ENCODE peak calls at places on chromosomes 13 and 19, in eight cellular contexts. I is GM12865, C is endodermal cell, H is AG04450, Z is ascending aorta, L is heart left ventricle, P is psoas muscle, T is AG09319. F is an unnamed sample.

GRCh38 chr13:46606915-46607413 is 54.0 kb downstream of the LRCH1 start:
- DNase-seq in I (no peak), T (no peak), H (no peak), L (no peak), C (no peak), P (no peak), Z (no peak), F (no peak)

GRCh38 chr13:50721664-50721976 is 121.9 kb downstream of the DLEU7 start:
- DNase-seq in P (no peak), L (no peak), H (no peak), I (no peak), Z (no peak), T (no peak), C (no peak), F (no peak)

GRCh38 chr13:74904547-74904946 is 577.4 kb downstream of the TBC1D4 start:
- DNase-seq in Z (no peak), T (no peak), I (no peak), C (no peak), L (no peak), H (no peak), P (no peak), F (no peak)

GRCh38 chr13:104318121-104318520 is 1251.9 kb upstream of the SLC10A2 start:
- DNase-seq in I (no peak), Z (no peak), L (no peak), T (no peak), H (no peak), P (no peak), C (no peak), F (no peak)

GRCh38 chr19:55101261-55101660 is 16.2 kb downstream of the PPP1R12C start:
- DNase-seq in T (no peak), L (no peak), P (no peak), H (no peak), I (no peak), C (no peak), Z (no peak), F (no peak)

GRCh38 chr13:39284801-39285388 is 246.6 kb downstream of the NHLRC3 start:
- DNase-seq in P (no peak), Z (no peak), C (peak), T (no peak), H (no peak), L (peak), I (no peak), F (no peak)

GRCh38 chr19:42273407-42274064 is 4.5 kb downstream of the CIC start:
- DNase-seq in Z (peak), I (no peak), T (no peak), L (no peak), C (no peak), P (no peak), H (no peak), F (no peak)

GRCh38 chr13:93715866-93716265 is 489.3 kb downstream of the GPC6 start:
- DNase-seq in C (no peak), L (no peak), T (no peak), I (no peak), Z (no peak), P (no peak), H (no peak), F (no peak)

GRCh38 chr19:50003810-50004419 is 21.3 kb downstream of the VRK3 start:
- DNase-seq in T (peak), P (peak), L (no peak), H (peak), C (no peak), I (peak), Z (peak), F (no peak)

GRCh38 chr13:101140936-101141335 is 275.4 kb downstream of the NALCN start:
- DNase-seq in T (no peak), L (no peak), C (no peak), H (no peak), P (no peak), I (no peak), Z (no peak), F (no peak)

GRCh38 chr13:110391273-110391672 is 84.2 kb downstream of the COL4A2 start:
- DNase-seq in H (no peak), T (no peak), I (no peak), Z (no peak), P (no peak), L (no peak), C (no peak), F (no peak)

GRCh38 chr13:73732350-73732749 is 401.9 kb downstream of the KLF12 start:
- DNase-seq in L (no peak), T (no peak), C (no peak), P (no peak), H (no peak), Z (no peak), I (no peak), F (no peak)

GRCh38 chr13:113425931-113426590 is 27.2 kb downstream of the ADPRHL1 start:
- DNase-seq in L (peak), H (no peak), T (no peak), C (no peak), I (no peak), Z (no peak), P (no peak), F (no peak)

GRCh38 chr19:10107254-10107653 is 1.1 kb downstream of the PPAN start:
- DNase-seq in P (no peak), L (no peak), I (no peak), H (no peak), Z (no peak), C (no peak), T (no peak), F (no peak)

GRCh38 chr19:47444388-47444821 is 25.1 kb upstream of the MEIS3 start:
- DNase-seq in T (no peak), P (no peak), L (no peak), Z (no peak), C (peak), I (no peak), H (no peak), F (no peak)

GRCh38 chr13:48492123-48493075 is 40.5 kb downstream of the RCBTB2 start:
- DNase-seq in H (no peak), L (peak), Z (peak), T (peak), C (no peak), I (peak), P (peak), F (no peak)

GRCh38 chr19:45952691-45953505 is 20.8 kb downstream of the NOVA2 start:
- DNase-seq in L (peak), I (peak), H (peak), P (peak), Z (no peak), C (peak), T (peak), F (no peak)

GRCh38 chr13:32314968-32315254 is 252 bp downstream of the ZAR1L start:
- DNase-seq in L (peak), P (no peak), I (peak), C (no peak), Z (peak), H (no peak), T (no peak), F (no peak)

GRCh38 chr13:19634129-19634740 is 776 bp downstream of the MPHOSPH8 start:
- DNase-seq in I (no peak), L (peak), Z (no peak), T (no peak), P (no peak), H (no peak), C (peak), F (no peak)

GRCh38 chr19:29711584-29712132 is 3.4 kb downstream of the C19orf12 start:
- DNase-seq in L (no peak), I (no peak), C (no peak), P (no peak), H (no peak), T (no peak), Z (no peak), F (no peak)

GRCh38 chr19:38290631-38291147 is 13.4 kb upstream of the C19orf33 start:
- DNase-seq in I (no peak), L (no peak), T (peak), C (no peak), H (peak), Z (no peak), P (no peak), F (no peak)

GRCh38 chr13:101552797-101553196 is 100.3 kb downstream of the ITGBL1 start:
- DNase-seq in C (no peak), T (no peak), P (no peak), L (no peak), H (no peak), Z (no peak), I (no peak), F (no peak)

GRCh38 chr13:25170554-25171107 is 1.5 kb downstream of the AMER2 start:
- DNase-seq in C (peak), H (no peak), I (no peak), P (no peak), T (no peak), Z (no peak), L (no peak), F (peak)

GRCh38 chr13:46810440-46810839 is 13.5 kb upstream of the ESD start:
- DNase-seq in P (no peak), L (no peak), I (no peak), C (no peak), H (no peak), Z (no peak), T (no peak), F (no peak)

GRCh38 chr19:23285948-23286347 is 35.8 kb upstream of the ZNF724 start:
- DNase-seq in L (no peak), C (no peak), Z (no peak), I (no peak), T (no peak), P (no peak), H (no peak), F (no peak)

GRCh38 chr19:6070179-6071102 is 39.9 kb downstream of the RFX2 start:
- DNase-seq in L (no peak), P (no peak), C (no peak), Z (peak), I (peak), H (no peak), T (no peak), F (no peak)

GRCh38 chr13:80339841-80340642 is 884 bp downstream of the SPRY2 start:
- DNase-seq in T (no peak), L (peak), C (peak), Z (peak), H (no peak), P (peak), I (peak), F (no peak)

GRCh38 chr13:80340643-80341097 is 256 bp downstream of the SPRY2 start:
- DNase-seq in H (no peak), Z (no peak), L (no peak), I (peak), C (no peak), T (no peak), P (no peak), F (no peak)

GRCh38 chr13:80339578-80339840 is 1.4 kb downstream of the SPRY2 start:
- DNase-seq in L (no peak), P (no peak), C (no peak), H (no peak), I (no peak), Z (no peak), T (no peak), F (no peak)

GRCh38 chr13:80337706-80338105 is 3.2 kb downstream of the SPRY2 start:
- DNase-seq in C (no peak), P (no peak), I (no peak), H (no peak), L (no peak), Z (no peak), T (no peak), F (no peak)

GRCh38 chr13:80338781-80339577 is 1.9 kb downstream of the SPRY2 start:
- DNase-seq in C (peak), L (peak), Z (peak), T (peak), P (peak), H (peak), I (peak), F (peak)
- TF ChIP-seq CTCF in C (no peak), L (peak), Z (no peak), T (peak), P (peak), H (peak), I (no peak), F (peak)

GRCh38 chr19:40322951-40323615 is 25.1 kb downstream of the C19orf47 start:
- DNase-seq in I (no peak), Z (no peak), H (no peak), L (no peak), T (no peak), P (no peak), C (no peak), F (no peak)
- TF ChIP-seq CTCF in I (no peak), Z (no peak), H (no peak), L (no peak), T (no peak), P (no peak), C (no peak), F (peak)

GRCh38 chr13:44243198-44243852 is 130.3 kb upstream of the SERP2 start:
- DNase-seq in T (no peak), L (no peak), P (peak), Z (no peak), H (no peak), C (peak), I (peak), F (no peak)
- TF ChIP-seq CTCF in T (peak), L (peak), P (peak), Z (no peak), H (peak), C (peak), I (peak), F (peak)

GRCh38 chr13:29847501-29847983 is 2.9 kb downstream of the UBL3 start:
- DNase-seq in Z (no peak), T (no peak), C (no peak), H (no peak), I (no peak), P (no peak), L (no peak), F (no peak)

GRCh38 chr13:29846475-29847256 is 3.8 kb downstream of the UBL3 start:
- DNase-seq in T (no peak), H (no peak), Z (no peak), I (no peak), C (no peak), L (no peak), P (no peak), F (no peak)

GRCh38 chr13:29844441-29844840 is 6.0 kb downstream of the UBL3 start:
- DNase-seq in I (no peak), T (no peak), P (no peak), H (no peak), C (no peak), Z (no peak), L (no peak), F (no peak)

GRCh38 chr13:29849071-29849541 is 1.3 kb downstream of the UBL3 start:
- DNase-seq in C (peak), I (peak), L (peak), Z (peak), T (no peak), H (no peak), P (no peak), F (no peak)

DNA sequence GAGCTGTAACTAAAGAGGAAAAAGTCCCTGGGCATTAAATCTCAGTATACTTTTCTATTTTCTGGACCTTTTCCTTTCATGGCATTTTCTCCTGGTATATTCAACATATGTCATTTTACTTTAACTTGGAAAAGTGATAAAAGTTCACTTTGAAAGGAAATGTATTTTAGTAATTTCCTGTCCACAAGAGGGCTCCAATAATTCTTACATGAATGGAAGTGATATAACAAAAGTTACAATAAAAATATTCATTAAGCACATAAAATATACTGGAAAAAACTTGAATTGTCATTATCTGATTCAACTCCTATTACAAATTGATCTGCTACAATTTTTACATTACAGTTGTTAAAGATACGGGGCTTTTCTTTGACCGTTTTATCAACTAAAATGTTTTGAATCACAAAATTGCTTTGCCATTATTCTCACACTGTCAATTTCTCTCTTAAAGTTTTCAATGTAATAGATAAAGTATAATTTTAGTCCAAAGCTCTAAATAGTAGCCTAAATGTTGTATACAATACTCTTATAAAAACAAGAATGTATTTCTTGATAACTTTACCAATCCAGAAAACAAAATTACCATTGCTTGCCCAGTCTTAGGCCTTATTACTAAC is 4.9 kb downstream of the UBL3 start:
- DNase-seq in I (no peak), H (no peak), T (no peak), P (no peak), L (no peak), C (no peak), Z (no peak), F (no peak)
- TF ChIP-seq CTCF in I (no peak), H (peak), T (peak), P (peak), L (peak), C (peak), Z (peak), F (peak)

GRCh38 chr19:33310606-33311325 is 8.4 kb upstream of the CEBPA start:
- DNase-seq in L (no peak), H (no peak), C (no peak), Z (no peak), I (no peak), T (no peak), P (no peak), F (no peak)

GRCh38 chr19:33309826-33310225 is 7.5 kb upstream of the CEBPA start:
- DNase-seq in L (no peak), H (no peak), P (no peak), Z (peak), I (no peak), T (no peak), C (no peak), F (no peak)

GRCh38 chr19:33311326-33311682 is 9.0 kb upstream of the CEBPA start:
- DNase-seq in Z (no peak), P (no peak), L (no peak), C (peak), H (no peak), T (no peak), I (no peak), F (no peak)

GRCh38 chr19:33316521-33317284 is 14.4 kb upstream of the CEBPA start:
- DNase-seq in P (no peak), Z (no peak), H (no peak), I (no peak), L (no peak), T (no peak), C (no peak), F (no peak)

DNA sequence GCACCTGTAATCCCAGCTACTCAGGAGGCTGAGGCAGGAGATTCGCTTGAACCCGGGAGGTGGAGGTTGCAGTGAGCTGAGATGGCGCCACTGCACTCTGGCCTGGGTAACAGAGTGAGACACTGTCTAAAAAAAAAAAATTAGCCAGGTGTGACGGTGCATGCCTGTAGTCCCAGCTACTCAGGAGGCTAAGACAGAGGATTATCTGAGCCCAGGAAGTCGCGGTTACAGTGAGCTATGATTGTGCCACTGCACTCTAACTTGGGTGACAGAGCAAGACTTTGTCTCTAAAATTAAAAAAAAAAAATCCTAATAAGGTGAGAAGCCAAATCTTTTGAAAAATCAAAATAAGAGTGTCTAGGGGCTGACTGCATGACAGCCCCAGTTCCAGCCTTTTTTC is 9.7 kb upstream of the CEBPA start:
- DNase-seq in L (no peak), P (no peak), H (no peak), C (no peak), I (no peak), T (no peak), Z (no peak), F (no peak)
- TF ChIP-seq CTCF in L (no peak), P (no peak), H (no peak), C (no peak), I (no peak), T (no peak), Z (no peak), F (no peak)

GRCh38 chr19:35845215-35846037 is 6.9 kb downstream of the NPHS1 start:
- DNase-seq in L (no peak), P (peak), Z (no peak), H (no peak), T (no peak), I (no peak), C (peak), F (no peak)
- TF ChIP-seq CTCF in L (no peak), P (no peak), Z (no peak), H (no peak), T (no peak), I (no peak), C (no peak), F (no peak)

DNA sequence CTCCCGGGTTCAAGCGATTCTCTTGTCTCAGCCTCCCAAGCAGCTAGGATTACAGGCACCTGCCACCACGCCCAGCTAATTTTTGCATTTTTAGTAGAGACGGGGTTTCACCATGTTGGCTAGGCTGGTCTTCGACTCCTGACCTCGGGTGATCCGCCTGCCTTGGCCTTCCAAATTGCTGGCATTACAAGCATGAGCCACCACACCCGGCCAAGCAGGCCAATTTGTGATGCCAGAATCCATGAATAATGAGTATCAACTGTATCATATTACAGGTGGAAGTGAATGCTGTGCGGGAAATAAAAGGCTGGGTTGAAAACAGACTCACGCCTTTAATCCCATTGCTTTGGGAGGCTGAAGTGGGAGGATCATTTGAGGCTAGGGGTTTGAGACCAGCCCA is 3.6 kb upstream of the NFILZ start:
- DNase-seq in T (no peak), I (no peak), P (no peak), L (no peak), H (no peak), Z (no peak), C (no peak), F (no peak)
- TF ChIP-seq CTCF in T (no peak), I (no peak), P (no peak), L (no peak), H (no peak), Z (no peak), C (no peak), F (no peak)

GRCh38 chr13:112225429-112226090 is 150.6 kb upstream of the SPACA7 start:
- DNase-seq in T (no peak), I (no peak), H (no peak), C (no peak), L (no peak), P (no peak), Z (no peak), F (no peak)
- TF ChIP-seq CTCF in T (no peak), I (no peak), H (no peak), C (peak), L (no peak), P (no peak), Z (no peak), F (no peak)